ENCODE peak calls at places on chromosomes 2 and 18, in four cellular contexts. One of them, this sample, is unnamed.

GRCh38 chr2:207828361-207829057 is 58.8 kb upstream of the FZD5 start:
- DNase-seq in OCI-LY7: no peak
- DNase-seq in CD8-positive, alpha-beta T cell: no peak
- DNase-seq in GM10248: no peak
- DNase-seq in this sample: no peak

GRCh38 chr2:158381978-158382377 is 74.6 kb downstream of the CCDC148 start:
- DNase-seq in CD8-positive, alpha-beta T cell: no peak
- DNase-seq in GM10248: no peak
- DNase-seq in OCI-LY7: no peak
- DNase-seq in this sample: no peak

GRCh38 chr2:191202209-191202721 is 42.9 kb upstream of the MYO1B start:
- DNase-seq in CD8-positive, alpha-beta T cell: no peak
- DNase-seq in OCI-LY7: no peak
- DNase-seq in GM10248: no peak
- DNase-seq in this sample: no peak

GRCh38 chr2:212928681-212929080 is 222.7 kb downstream of the IKZF2 start:
- DNase-seq in OCI-LY7: no peak
- DNase-seq in CD8-positive, alpha-beta T cell: no peak
- DNase-seq in GM10248: no peak
- DNase-seq in this sample: no peak

GRCh38 chr2:31414601-31415241 is at the start of gene XDH:
- DNase-seq in OCI-LY7: no peak
- DNase-seq in GM10248: no peak
- DNase-seq in CD8-positive, alpha-beta T cell: no peak
- DNase-seq in this sample: no peak

GRCh38 chr2:176078440-176079284 is 5.1 kb downstream of the EVX2 start:
- DNase-seq in GM10248: no peak
- DNase-seq in OCI-LY7: no peak
- DNase-seq in CD8-positive, alpha-beta T cell: no peak
- DNase-seq in this sample: no peak

GRCh38 chr2:217797661-217798069 is 205.1 kb downstream of the TNS1 start:
- DNase-seq in CD8-positive, alpha-beta T cell: no peak
- DNase-seq in GM10248: no peak
- DNase-seq in OCI-LY7: peak; percentile 17
- DNase-seq in this sample: peak; percentile 80

GRCh38 chr2:217433522-217433921 is 569.3 kb downstream of the TNS1 start:
- DNase-seq in CD8-positive, alpha-beta T cell: no peak
- DNase-seq in GM10248: no peak
- DNase-seq in OCI-LY7: no peak
- DNase-seq in this sample: no peak

GRCh38 chr2:112834379-112835014 is 2.1 kb downstream of the IL1B start:
- DNase-seq in CD8-positive, alpha-beta T cell: no peak
- DNase-seq in OCI-LY7: no peak
- DNase-seq in GM10248: no peak
- DNase-seq in this sample: peak; percentile 63

GRCh38 chr18:25786778-25787177 is 303.6 kb downstream of the SS18 start:
- DNase-seq in GM10248: no peak
- DNase-seq in OCI-LY7: no peak
- DNase-seq in CD8-positive, alpha-beta T cell: no peak
- DNase-seq in this sample: no peak

GRCh38 chr2:60483400-60483799 is 70.1 kb downstream of the BCL11A start:
- DNase-seq in GM10248: no peak
- DNase-seq in CD8-positive, alpha-beta T cell: no peak
- DNase-seq in OCI-LY7: no peak
- DNase-seq in this sample: no peak

GRCh38 chr2:107811376-107811775 is 15.3 kb upstream of the RGPD4 start:
- DNase-seq in OCI-LY7: no peak
- DNase-seq in CD8-positive, alpha-beta T cell: no peak
- DNase-seq in GM10248: no peak
- DNase-seq in this sample: no peak

GRCh38 chr18:987325-988186 is 82.9 kb downstream of the ADCYAP1 start:
- DNase-seq in OCI-LY7: no peak
- DNase-seq in CD8-positive, alpha-beta T cell: no peak
- DNase-seq in GM10248: no peak
- DNase-seq in this sample: no peak

GRCh38 chr2:239824866-239825704 is 200.1 kb downstream of the NDUFA10 start:
- DNase-seq in CD8-positive, alpha-beta T cell: no peak
- DNase-seq in OCI-LY7: no peak
- DNase-seq in GM10248: no peak
- DNase-seq in this sample: peak; percentile 65

GRCh38 chr2:239825705-239825979 is 199.5 kb downstream of the NDUFA10 start:
- DNase-seq in GM10248: no peak
- DNase-seq in OCI-LY7: no peak
- DNase-seq in CD8-positive, alpha-beta T cell: no peak
- DNase-seq in this sample: peak; percentile 56

GRCh38 chr2:239826376-239826775 is 198.8 kb downstream of the NDUFA10 start:
- DNase-seq in CD8-positive, alpha-beta T cell: no peak
- DNase-seq in GM10248: no peak
- DNase-seq in OCI-LY7: no peak
- DNase-seq in this sample: peak; percentile 70

GRCh38 chr2:239822146-239822945 is 202.8 kb downstream of the NDUFA10 start:
- DNase-seq in GM10248: no peak
- DNase-seq in CD8-positive, alpha-beta T cell: no peak
- DNase-seq in OCI-LY7: no peak
- DNase-seq in this sample: no peak

GRCh38 chr2:239824051-239824694 is 201.0 kb downstream of the NDUFA10 start:
- DNase-seq in OCI-LY7: peak; percentile 4
- DNase-seq in GM10248: no peak
- DNase-seq in CD8-positive, alpha-beta T cell: no peak
- DNase-seq in this sample: peak; percentile 46
- TF ChIP-seq CTCF in OCI-LY7: peak; percentile 28
- TF ChIP-seq CTCF in GM10248: no peak
- TF ChIP-seq CTCF in CD8-positive, alpha-beta T cell: no peak
- TF ChIP-seq CTCF in this sample: no peak

GRCh38 chr2:199535445-199536177 is 77.9 kb upstream of the SATB2 start:
- DNase-seq in CD8-positive, alpha-beta T cell: no peak
- DNase-seq in OCI-LY7: no peak
- DNase-seq in GM10248: no peak
- DNase-seq in this sample: no peak
- TF ChIP-seq CTCF in CD8-positive, alpha-beta T cell: no peak
- TF ChIP-seq CTCF in OCI-LY7: no peak
- TF ChIP-seq CTCF in GM10248: no peak
- TF ChIP-seq CTCF in this sample: no peak

GRCh38 chr18:2547477-2548087 is 23.7 kb downstream of the METTL4 start:
- DNase-seq in OCI-LY7: peak; percentile 80
- DNase-seq in GM10248: peak; percentile 23
- DNase-seq in CD8-positive, alpha-beta T cell: no peak
- DNase-seq in this sample: no peak
- TF ChIP-seq CTCF in OCI-LY7: peak; percentile 94
- TF ChIP-seq CTCF in GM10248: peak; percentile 57
- TF ChIP-seq CTCF in CD8-positive, alpha-beta T cell: peak; percentile 79
- TF ChIP-seq CTCF in this sample: peak; percentile 70

GRCh38 chr18:11762429-11762828 is 73.4 kb downstream of the GNAL start:
- DNase-seq in GM10248: no peak
- DNase-seq in OCI-LY7: no peak
- DNase-seq in CD8-positive, alpha-beta T cell: no peak
- DNase-seq in this sample: no peak

GRCh38 chr18:11759456-11759855 is 70.4 kb downstream of the GNAL start:
- DNase-seq in CD8-positive, alpha-beta T cell: no peak
- DNase-seq in OCI-LY7: no peak
- DNase-seq in GM10248: no peak
- DNase-seq in this sample: no peak

GRCh38 chr18:11760498-11761158 is 71.6 kb downstream of the GNAL start:
- DNase-seq in CD8-positive, alpha-beta T cell: no peak
- DNase-seq in GM10248: peak; percentile 5
- DNase-seq in OCI-LY7: peak; percentile 8
- DNase-seq in this sample: no peak

GRCh38 chr18:11757084-11757590 is 68.1 kb downstream of the GNAL start:
- DNase-seq in OCI-LY7: no peak
- DNase-seq in GM10248: no peak
- DNase-seq in CD8-positive, alpha-beta T cell: no peak
- DNase-seq in this sample: no peak

GRCh38 chr18:11761553-11761952 is 72.5 kb downstream of the GNAL start:
- DNase-seq in CD8-positive, alpha-beta T cell: no peak
- DNase-seq in GM10248: peak; percentile 8
- DNase-seq in OCI-LY7: peak; percentile 23
- DNase-seq in this sample: no peak
- TF ChIP-seq CTCF in CD8-positive, alpha-beta T cell: no peak
- TF ChIP-seq CTCF in GM10248: no peak
- TF ChIP-seq CTCF in OCI-LY7: peak; percentile 59
- TF ChIP-seq CTCF in this sample: no peak